ENCODE peak calls at places on chromosome 4, in seven cellular contexts. Z is NCI-H1105, V is activated T-cell treated with anti-CD3 and anti-CD28 coated beads for 1 hour, R is fibroblast of pulmonary artery, P is H54, H is left cardiac atrium, L is bronchial epithelial cell. Q is an unnamed sample.

GRCh38 chr4:26839016-26839415 is 21.6 kb upstream of the STIM2 start:
- DNase-seq in Z (no peak), V (no peak), R (no peak), P (no peak), H (no peak), L (no peak), Q (no peak)

GRCh38 chr4:79780129-79780528 is 292.9 kb downstream of the ANTXR2 start:
- DNase-seq in Z (no peak), V (no peak), R (no peak), P (no peak), H (no peak), L (no peak), Q (no peak)

GRCh38 chr4:173536808-173537429 is 6.9 kb upstream of the HAND2 start:
- DNase-seq in Z (no peak), V (no peak), R (no peak), P (no peak), H (peak; percentile 50), L (no peak), Q (no peak)

GRCh38 chr4:20883231-20883630 is 183.0 kb downstream of the PACRGL start:
- DNase-seq in Z (no peak), V (no peak), R (no peak), P (no peak), H (no peak), L (no peak), Q (no peak)

GRCh38 chr4:108171541-108172230 is 3.0 kb upstream of the LEF1 start:
- DNase-seq in Z (no peak), V (peak; percentile 41), R (no peak), P (no peak), H (no peak), L (no peak), Q (peak; percentile 45)

GRCh38 chr4:88352062-88352461 is 26.6 kb upstream of the HERC6 start:
- DNase-seq in Z (no peak), V (no peak), R (peak; percentile 46), P (no peak), H (no peak), L (peak; percentile 42), Q (no peak)

GRCh38 chr4:48109413-48110263 is 24.4 kb downstream of the TXK start:
- DNase-seq in Z (peak; percentile 24), V (no peak), R (peak; percentile 59), P (no peak), H (no peak), L (peak; percentile 71), Q (no peak)

GRCh38 chr4:144787365-144788263 is 141.7 kb downstream of the HHIP start:
- DNase-seq in Z (no peak), V (no peak), R (peak; percentile 71), P (no peak), H (no peak), L (peak; percentile 54), Q (no peak)

GRCh38 chr4:139607302-139608060 is 51.5 kb upstream of the SETD7 start:
- DNase-seq in Z (no peak), V (no peak), R (no peak), P (no peak), H (no peak), L (no peak), Q (no peak)

GRCh38 chr4:4325321-4325720 is 35.3 kb downstream of the ZBTB49 start:
- DNase-seq in Z (no peak), V (no peak), R (no peak), P (no peak), H (no peak), L (no peak), Q (no peak)

GRCh38 chr4:82774711-82775171 is 23.9 kb downstream of the SCD5 start:
- DNase-seq in Z (no peak), V (no peak), R (no peak), P (no peak), H (no peak), L (no peak), Q (no peak)

GRCh38 chr4:36489798-36490197 is 208.4 kb downstream of the DTHD1 start:
- DNase-seq in Z (no peak), V (no peak), R (no peak), P (no peak), H (no peak), L (peak; percentile 21), Q (no peak)